ENCODE peak calls at places on chromosomes 4 and X, in seven cellular contexts. L is OCI-LY7, H is tibial nerve, I is A549, K is BE2C, A is uterus, Q is MM.1S. F is an unnamed sample.

GRCh38 chr4:149987330-149987751 is 90.9 kb upstream of the DCLK2 start:
- DNase-seq in L (no peak), H (no peak), I (no peak), K (peak; percentile 41), A (no peak), Q (no peak), F (no peak)

GRCh38 chr4:147899512-147899911 is 167.6 kb downstream of the ARHGAP10 start:
- DNase-seq in L (no peak), H (no peak), I (no peak), K (no peak), A (no peak), Q (no peak), F (no peak)

GRCh38 chr4:80731436-80731835 is 299.1 kb upstream of the BMP3 start:
- DNase-seq in L (peak; percentile 24), H (no peak), I (no peak), K (no peak), A (no peak), Q (no peak), F (no peak)

GRCh38 chrX:54045563-54046228 is 1.4 kb upstream of the PHF8 start:
- DNase-seq in L (no peak), H (no peak), I (no peak), K (no peak), A (no peak), Q (no peak), F (no peak)

GRCh38 chr4:36242629-36243354 is 1.5 kb downstream of the ARAP2 start:
- DNase-seq in L (no peak), H (no peak), I (no peak), K (no peak), A (no peak), Q (no peak), F (no peak)

GRCh38 chr4:45621926-45622325 is 501.9 kb downstream of the GABRG1 start:
- DNase-seq in L (no peak), H (no peak), I (no peak), K (no peak), A (no peak), Q (no peak), F (no peak)

GRCh38 chrX:15738686-15739016 is 581 bp downstream of the CA5B start:
- DNase-seq in L (peak; percentile 10), H (no peak), I (no peak), K (no peak), A (no peak), Q (no peak), F (no peak)

GRCh38 chr4:187171731-187172339 is 448.2 kb upstream of the FAT1 start:
- DNase-seq in L (no peak), H (no peak), I (no peak), K (no peak), A (no peak), Q (no peak), F (no peak)

GRCh38 chr4:8269535-8270417 is at the start of gene HTRA3:
- DNase-seq in L (no peak), H (no peak), I (no peak), K (no peak), A (peak; percentile 44), Q (no peak), F (peak; percentile 80)

GRCh38 chr4:1512738-1513660 is 106.8 kb upstream of the NKX1-1 start:
- DNase-seq in L (no peak), H (no peak), I (peak; percentile 25), K (peak; percentile 61), A (no peak), Q (no peak), F (peak; percentile 11)

GRCh38 chr4:52877694-52878093 is 15.6 kb downstream of the RASL11B start:
- DNase-seq in L (no peak), H (no peak), I (no peak), K (no peak), A (no peak), Q (no peak), F (no peak)

GRCh38 chr4:184361443-184361842 is 112.9 kb downstream of the IRF2 start:
- DNase-seq in L (no peak), H (peak; percentile 42), I (no peak), K (no peak), A (no peak), Q (no peak), F (no peak)

GRCh38 chrX:32598707-32599106 is 612.6 kb downstream of the DMD start:
- DNase-seq in L (no peak), H (no peak), I (no peak), K (no peak), A (no peak), Q (no peak), F (no peak)

GRCh38 chrX:10190367-10190766 is 33.6 kb downstream of the CLCN4 start:
- DNase-seq in L (peak; percentile 54), H (peak; percentile 50), I (peak; percentile 68), K (peak; percentile 47), A (peak; percentile 52), Q (peak; percentile 50), F (no peak)

GRCh38 chr4:53713767-53714166 is 122.5 kb upstream of the LNX1 start:
- DNase-seq in L (no peak), H (no peak), I (no peak), K (peak; percentile 59), A (no peak), Q (no peak), F (no peak)

GRCh38 chrX:87409113-87409841 is 108.3 kb upstream of the KLHL4 start:
- DNase-seq in L (no peak), H (peak; percentile 11), I (peak; percentile 36), K (no peak), A (peak; percentile 75), Q (no peak), F (peak; percentile 74)

GRCh38 chr4:12897954-12898353 is 586.2 kb downstream of the RAB28 start:
- DNase-seq in L (no peak), H (no peak), I (no peak), K (no peak), A (no peak), Q (no peak), F (no peak)

GRCh38 chr4:16505726-16506125 is 279.5 kb upstream of the TAPT1 start:
- DNase-seq in L (no peak), H (no peak), I (no peak), K (peak; percentile 26), A (no peak), Q (no peak), F (no peak)

GRCh38 chrX:27591938-27592337 is 1.8 kb downstream of the DCAF8L2 start:
- DNase-seq in L (no peak), H (no peak), I (no peak), K (no peak), A (no peak), Q (no peak), F (no peak)

GRCh38 chrX:118215346-118215745 is 98.7 kb upstream of the KLHL13 start:
- DNase-seq in L (no peak), H (no peak), I (no peak), K (no peak), A (no peak), Q (no peak), F (no peak)

GRCh38 chr4:99887837-99888236 is 6.4 kb downstream of the LAMTOR3 start:
- DNase-seq in L (no peak), H (no peak), I (no peak), K (no peak), A (no peak), Q (no peak), F (no peak)

GRCh38 chr4:147683172-147683571 is 791 bp downstream of the PRMT9 start:
- DNase-seq in L (peak; percentile 30), H (peak; percentile 23), I (no peak), K (no peak), A (peak; percentile 29), Q (peak; percentile 42), F (no peak)

GRCh38 chrX:151633157-151633556 is 62.1 kb upstream of the PRRG3 start:
- DNase-seq in L (no peak), H (no peak), I (no peak), K (no peak), A (no peak), Q (no peak), F (no peak)

GRCh38 chr4:42150653-42151567 is 1.5 kb downstream of the BEND4 start:
- DNase-seq in L (peak; percentile 78), H (no peak), I (no peak), K (peak; percentile 41), A (no peak), Q (no peak), F (no peak)

GRCh38 chr4:102554988-102555387 is 53.8 kb downstream of the NFKB1 start:
- DNase-seq in L (no peak), H (no peak), I (no peak), K (no peak), A (no peak), Q (no peak), F (no peak)

GRCh38 chrX:134932528-134933217 is 58.1 kb upstream of the SMIM10 start:
- DNase-seq in L (no peak), H (no peak), I (no peak), K (no peak), A (no peak), Q (no peak), F (no peak)

GRCh38 chr4:150943831-150944230 is 71.3 kb downstream of the LRBA start:
- DNase-seq in L (no peak), H (no peak), I (no peak), K (no peak), A (no peak), Q (no peak), F (no peak)

DNA sequence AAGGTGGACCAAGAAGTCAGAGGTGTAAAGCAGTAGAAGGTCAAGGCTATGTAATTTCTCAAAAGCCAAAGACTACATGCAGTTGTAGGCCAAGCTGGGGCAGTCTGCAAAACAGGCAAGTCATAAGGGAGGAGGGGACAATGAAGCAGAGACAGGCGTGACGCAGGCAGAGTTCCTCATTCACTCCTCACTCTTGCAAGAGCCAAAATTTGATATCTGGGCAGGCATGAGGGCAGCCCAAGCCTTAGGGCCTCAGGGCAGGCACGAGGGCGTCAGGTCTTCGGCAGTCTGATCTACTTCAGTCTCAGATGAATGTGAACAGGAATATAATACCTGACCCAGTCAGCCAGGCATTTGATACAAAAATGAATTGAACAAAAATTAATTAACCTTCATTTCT is 86.4 kb upstream of the AGA start:
- DNase-seq in L (no peak), H (no peak), I (no peak), K (no peak), A (no peak), Q (no peak), F (no peak)
- TF ChIP-seq CTCF in L (no peak), H (no peak), I (no peak), K (no peak), A (no peak), Q (no peak), F (no peak)

GRCh38 chr4:169493164-169493524 is 119.2 kb downstream of the NEK1 start:
- DNase-seq in L (no peak), H (no peak), I (no peak), K (no peak), A (no peak), Q (no peak), F (no peak)
- H3K4me1 ChIP-seq in L (no peaks in the 10 kb centered on the region), H (no peaks in the 10 kb centered on the region), I (no peaks in the 10 kb centered on the region), K (no peaks in the 10 kb centered on the region), A (no peaks in the 10 kb centered on the region), Q (no peaks in the 10 kb centered on the region), F (no peaks in the 10 kb centered on the region)

GRCh38 chrX:108122748-108123147 is 31.2 kb downstream of the ATG4A start:
- DNase-seq in L (no peak), H (no peak), I (no peak), K (no peak), A (no peak), Q (no peak), F (no peak)
- TF ChIP-seq CTCF in L (no peak), H (no peak), I (no peak), K (no peak), A (no peak), Q (no peak), F (no peak)

DNA sequence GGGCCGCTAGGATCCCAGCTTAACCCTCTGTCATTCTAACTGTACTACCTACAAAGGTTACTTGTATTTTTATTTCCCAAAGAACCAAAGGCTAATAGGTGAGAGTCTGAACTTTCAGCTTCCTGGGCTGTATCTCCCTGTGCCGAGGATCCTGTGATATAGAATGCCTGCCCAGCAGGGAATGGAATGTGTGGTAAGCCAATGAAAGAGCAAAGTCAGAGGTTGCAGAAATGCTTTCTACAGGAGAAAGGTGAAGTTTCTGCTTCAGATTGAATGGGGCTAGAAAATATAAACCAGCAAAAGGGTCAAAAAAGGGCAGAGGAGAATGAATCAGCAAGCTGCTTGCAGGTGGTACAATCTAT is 146.2 kb downstream of the DCTD start:
- DNase-seq in L (no peak), H (no peak), I (no peak), K (no peak), A (no peak), Q (no peak), F (no peak)
- H3K4me1 ChIP-seq in L (no peaks in the 10 kb centered on the region), H (no peaks in the 10 kb centered on the region), I (no peaks in the 10 kb centered on the region), K (no peaks in the 10 kb centered on the region), A (no peaks in the 10 kb centered on the region), Q (no peaks in the 10 kb centered on the region), F (no peaks in the 10 kb centered on the region)